ENCODE peak calls at places on chromosomes 16 and 17, in ten cellular contexts. M is lower leg skin; G is cardiac fibroblast; K is GM10248; T is activated CD8-positive, alpha-beta T cell treated with anti-CD3 and anti-CD28 coated beads for 36 hours; P is CD4-positive, alpha-beta T cell; U is cardiac muscle cell; R is dorsolateral prefrontal cortex; J is heart left ventricle; F is Peyer's patch. V is an unnamed sample.

GRCh38 chr17:73787036-73787720 is 142.9 kb upstream of the SDK2 start:
- DNase-seq in M (peak), G (no peak), K (no peak), T (no peak), P (no peak), U (no peak), R (no peak), J (no peak), F (no peak), V (no peak)

GRCh38 chr16:68235882-68236803 is at the start of gene ESRP2:
- DNase-seq in M (peak), G (no peak), K (peak), T (peak), P (no peak), U (no peak), R (no peak), J (peak), F (peak), V (peak)

GRCh38 chr16:3879887-3880564 is 487 bp downstream of the CREBBP start:
- DNase-seq in M (peak), G (peak), K (peak), T (peak), P (peak), U (peak), R (peak), J (peak), F (peak), V (peak)

GRCh38 chr16:53495325-53495724 is 7.7 kb downstream of the AKTIP start:
- DNase-seq in M (no peak), G (no peak), K (no peak), T (no peak), P (no peak), U (no peak), R (no peak), J (no peak), F (no peak), V (no peak)

GRCh38 chr16:10961231-10961630 is 16.9 kb downstream of the CLEC16A start:
- DNase-seq in M (no peak), G (peak), K (no peak), T (no peak), P (no peak), U (peak), R (no peak), J (peak), F (no peak), V (no peak)

GRCh38 chr16:13189250-13189649 is 287.9 kb downstream of the SHISA9 start:
- DNase-seq in M (no peak), G (no peak), K (no peak), T (no peak), P (no peak), U (no peak), R (no peak), J (no peak), F (no peak), V (no peak)

GRCh38 chr16:57999971-58000705 is at the start of gene ZNF319:
- DNase-seq in M (no peak), G (no peak), K (peak), T (peak), P (no peak), U (no peak), R (no peak), J (no peak), F (peak), V (no peak)

GRCh38 chr17:78237403-78238012 is 6.1 kb downstream of the TMEM235 start:
- DNase-seq in M (no peak), G (no peak), K (no peak), T (no peak), P (no peak), U (no peak), R (peak), J (no peak), F (no peak), V (no peak)

GRCh38 chr17:4584125-4584834 is at the start of gene SMTNL2:
- DNase-seq in M (no peak), G (no peak), K (no peak), T (peak), P (no peak), U (peak), R (no peak), J (peak), F (no peak), V (no peak)

GRCh38 chr16:12617401-12617819 is 186.3 kb downstream of the CPPED1 start:
- DNase-seq in M (no peak), G (no peak), K (no peak), T (peak), P (no peak), U (no peak), R (no peak), J (no peak), F (no peak), V (no peak)

GRCh38 chr16:81582655-81583441 is 138.2 kb downstream of the CMIP start:
- DNase-seq in M (peak), G (no peak), K (no peak), T (no peak), P (no peak), U (peak), R (no peak), J (no peak), F (no peak), V (no peak)

GRCh38 chr16:5024632-5025031 is 9.1 kb downstream of the NAGPA start:
- DNase-seq in M (no peak), G (peak), K (no peak), T (no peak), P (no peak), U (no peak), R (no peak), J (no peak), F (no peak), V (peak)

GRCh38 chr17:48575673-48576478 is 2.3 kb downstream of the HOXB4 start:
- DNase-seq in M (no peak), G (no peak), K (no peak), T (no peak), P (no peak), U (no peak), R (no peak), J (no peak), F (no peak), V (no peak)

GRCh38 chr17:12839042-12839441 is 49.7 kb downstream of the ARHGAP44 start:
- DNase-seq in M (no peak), G (no peak), K (no peak), T (no peak), P (no peak), U (no peak), R (no peak), J (no peak), F (no peak), V (no peak)

GRCh38 chr17:78355045-78355641 is 4.7 kb downstream of the SOCS3 start:
- DNase-seq in M (no peak), G (no peak), K (no peak), T (peak), P (no peak), U (no peak), R (no peak), J (no peak), F (no peak), V (no peak)

GRCh38 chr17:21079196-21079595 is 36.4 kb upstream of the USP22 start:
- DNase-seq in M (no peak), G (no peak), K (no peak), T (no peak), P (no peak), U (no peak), R (peak), J (no peak), F (no peak), V (no peak)

GRCh38 chr17:65978881-65979280 is 213.1 kb downstream of the CEP112 start:
- DNase-seq in M (no peak), G (no peak), K (no peak), T (no peak), P (no peak), U (no peak), R (no peak), J (no peak), F (no peak), V (no peak)

GRCh38 chr16:8945626-8946296 is 17.9 kb downstream of the USP7 start:
- DNase-seq in M (no peak), G (no peak), K (no peak), T (no peak), P (no peak), U (no peak), R (no peak), J (no peak), F (no peak), V (no peak)

GRCh38 chr16:782263-782662 is 5.9 kb downstream of the RPUSD1 start:
- DNase-seq in M (no peak), G (no peak), K (no peak), T (no peak), P (no peak), U (no peak), R (no peak), J (no peak), F (no peak), V (no peak)

GRCh38 chr17:66782866-66783265 is 52.1 kb upstream of the CACNG5 start:
- DNase-seq in M (no peak), G (no peak), K (no peak), T (no peak), P (no peak), U (no peak), R (no peak), J (no peak), F (no peak), V (no peak)

GRCh38 chr16:88769617-88770458 is 15.2 kb downstream of the PIEZO1 start:
- DNase-seq in M (no peak), G (no peak), K (peak), T (peak), P (no peak), U (no peak), R (no peak), J (no peak), F (peak), V (peak)

GRCh38 chr16:4675864-4676786 is 17.2 kb upstream of the NUDT16L1 start:
- DNase-seq in M (no peak), G (no peak), K (no peak), T (peak), P (peak), U (no peak), R (no peak), J (no peak), F (peak), V (no peak)

GRCh38 chr16:30054959-30055553 is 10.5 kb upstream of the ALDOA start:
- DNase-seq in M (no peak), G (no peak), K (peak), T (peak), P (peak), U (no peak), R (no peak), J (no peak), F (no peak), V (peak)

GRCh38 chr16:89658221-89658879 is 714 bp downstream of the SPATA33 start:
- DNase-seq in M (no peak), G (no peak), K (no peak), T (peak), P (no peak), U (peak), R (peak), J (no peak), F (no peak), V (no peak)

GRCh38 chr17:66900126-66901010 is 64.1 kb upstream of the CACNG4 start:
- DNase-seq in M (no peak), G (peak), K (no peak), T (no peak), P (no peak), U (peak), R (no peak), J (no peak), F (no peak), V (no peak)

GRCh38 chr17:57085448-57086068 is 512 bp downstream of the AKAP1 start:
- DNase-seq in M (peak), G (peak), K (peak), T (peak), P (peak), U (peak), R (peak), J (peak), F (peak), V (peak)
- TF ChIP-seq CTCF in M (no peak), G (no peak), K (peak), T (peak), P (no peak), U (peak), R (no peak), J (no peak), F (no peak), V (peak)

GRCh38 chr16:85529489-85530369 is 83.4 kb upstream of the GSE1 start:
- DNase-seq in M (no peak), G (no peak), K (no peak), T (no peak), P (no peak), U (no peak), R (no peak), J (no peak), F (no peak), V (no peak)
- TF ChIP-seq CTCF in M (no peak), G (no peak), K (no peak), T (no peak), P (no peak), U (no peak), R (no peak), J (no peak), F (no peak), V (no peak)

DNA sequence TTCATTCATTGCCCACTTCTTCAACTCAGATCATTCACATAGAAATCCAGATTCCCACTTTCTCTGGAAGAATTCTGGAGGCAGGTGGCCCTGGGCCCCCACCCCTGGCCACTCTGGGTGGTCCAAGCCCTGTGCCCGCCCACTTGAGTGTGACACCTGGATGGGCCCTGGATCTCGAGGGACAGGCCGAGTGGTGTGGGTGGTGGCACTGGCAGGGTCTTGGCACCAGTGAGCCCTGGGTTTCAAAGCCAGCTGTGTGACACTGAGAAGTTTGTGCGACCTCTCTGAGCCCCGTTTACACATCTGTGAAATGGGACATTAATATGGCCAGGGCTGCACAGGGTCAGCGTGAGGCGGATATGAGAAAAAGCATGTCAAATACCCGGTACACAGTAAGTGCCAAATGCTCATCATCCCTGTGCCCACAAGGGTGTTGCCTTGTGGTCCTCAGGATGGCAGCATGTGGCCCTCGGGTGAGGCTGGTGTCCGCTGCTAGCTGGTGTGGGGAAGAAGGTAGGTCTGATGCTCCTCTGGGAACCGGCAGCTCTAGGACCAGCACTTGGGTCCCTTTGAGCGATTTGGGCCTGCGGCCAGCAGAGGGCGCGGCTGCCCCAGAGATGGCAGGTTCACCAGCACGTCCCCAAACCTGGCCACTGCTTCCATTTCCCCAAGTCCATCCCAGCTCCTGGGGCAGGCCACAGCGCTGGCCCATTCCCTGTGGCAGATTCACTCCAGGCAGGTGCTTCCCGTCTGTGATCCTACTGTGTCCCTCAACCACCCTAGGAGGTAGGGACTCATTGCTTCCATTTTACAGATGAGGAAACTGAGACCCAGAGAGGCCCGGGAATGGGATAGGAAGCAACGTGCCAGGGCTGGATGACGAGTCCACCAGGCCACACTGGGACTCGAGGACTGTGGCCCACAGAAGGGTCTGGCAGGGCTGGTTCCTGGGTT is 3.6 kb downstream of the OSGIN1 start:
- DNase-seq in M (peak), G (peak), K (peak), T (peak), P (peak), U (peak), R (peak), J (peak), F (peak), V (peak)
- TF ChIP-seq CTCF in M (no peak), G (peak), K (peak), T (peak), P (peak), U (peak), R (peak), J (peak), F (peak), V (peak)

GRCh38 chr17:33927732-33928133 is 327.4 kb upstream of the CCL2 start:
- DNase-seq in M (no peak), G (peak), K (peak), T (no peak), P (no peak), U (peak), R (no peak), J (no peak), F (no peak), V (peak)
- TF ChIP-seq CTCF in M (no peak), G (no peak), K (peak), T (no peak), P (no peak), U (no peak), R (peak), J (peak), F (no peak), V (no peak)

GRCh38 chr17:28735242-28735722 is 6.7 kb downstream of the NEK8 start:
- DNase-seq in M (no peak), G (no peak), K (no peak), T (no peak), P (no peak), U (no peak), R (no peak), J (no peak), F (no peak), V (no peak)
- TF ChIP-seq CTCF in M (no peak), G (no peak), K (no peak), T (no peak), P (no peak), U (no peak), R (no peak), J (no peak), F (no peak), V (no peak)

GRCh38 chr17:76473541-76473985 is 6.2 kb downstream of the AANAT start:
- DNase-seq in M (no peak), G (no peak), K (no peak), T (peak), P (no peak), U (no peak), R (no peak), J (no peak), F (no peak), V (no peak)
- TF ChIP-seq CTCF in M (no peak), G (peak), K (peak), T (peak), P (no peak), U (peak), R (no peak), J (no peak), F (no peak), V (no peak)

DNA sequence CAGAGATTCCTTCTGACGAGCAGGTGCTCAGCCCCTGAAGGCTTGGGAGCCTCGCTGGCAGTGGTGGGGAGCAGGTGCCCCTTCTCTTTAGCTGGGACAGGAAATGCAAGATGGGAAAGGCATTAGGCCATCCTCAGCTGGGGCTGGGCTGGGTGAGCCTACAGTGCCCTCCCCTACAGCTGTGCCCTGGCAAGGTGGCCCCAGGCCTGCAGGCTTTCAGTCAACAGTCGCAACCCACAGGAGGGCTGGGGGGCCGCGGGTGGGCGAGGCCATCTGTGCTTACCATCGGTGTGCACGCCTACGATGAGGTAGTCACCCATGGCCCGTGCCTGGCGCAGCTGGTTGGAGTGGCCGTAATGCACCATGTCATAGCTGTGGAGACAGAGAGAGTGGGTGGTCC is 2.0 kb downstream of the PCYT2 start:
- DNase-seq in M (no peak), G (no peak), K (no peak), T (no peak), P (no peak), U (no peak), R (no peak), J (no peak), F (no peak), V (no peak)
- TF ChIP-seq CTCF in M (no peak), G (no peak), K (no peak), T (no peak), P (no peak), U (no peak), R (no peak), J (no peak), F (no peak), V (no peak)

GRCh38 chr17:7767425-7768021 is 50.0 kb downstream of the DNAH2 start:
- DNase-seq in M (no peak), G (peak), K (no peak), T (no peak), P (no peak), U (peak), R (peak), J (no peak), F (no peak), V (no peak)
- TF ChIP-seq CTCF in M (no peak), G (no peak), K (no peak), T (no peak), P (no peak), U (no peak), R (no peak), J (no peak), F (no peak), V (no peak)